ENCODE peak calls at places on chromosome 4, in four cellular contexts. E, J, F and C are unnamed samples.

GRCh38 chr4:95869961-95870500 is 30.1 kb downstream of the PDHA2 start:
- DNase-seq in E (no peak), F (peak; percentile 29), J (no peak), C (peak; percentile 82)

GRCh38 chr4:4771160-4771559 is 88.3 kb upstream of the MSX1 start:
- DNase-seq in J (no peak), E (no peak), F (no peak), C (no peak)

GRCh38 chr4:176883681-176884418 is 91.1 kb upstream of the VEGFC start:
- DNase-seq in J (no peak), E (peak; percentile 95), F (no peak), C (peak; percentile 95)

GRCh38 chr4:54840992-54841768 is 183.4 kb downstream of the KIT start:
- DNase-seq in F (peak; percentile 44), J (peak; percentile 7), E (no peak), C (no peak)

GRCh38 chr4:100299019-100299418 is 108.8 kb upstream of the DDIT4L start:
- DNase-seq in F (no peak), E (peak; percentile 95), J (peak; percentile 29), C (peak; percentile 93)

GRCh38 chr4:112766422-112766821 is 129.5 kb downstream of the LARP7 start:
- DNase-seq in F (peak; percentile 69), J (peak; percentile 51), E (peak; percentile 20), C (peak; percentile 33)

GRCh38 chr4:61231421-61231820 is 31.3 kb downstream of the ADGRL3 start:
- DNase-seq in E (no peak), F (no peak), J (no peak), C (no peak)

GRCh38 chr4:161186750-161187149 is 977.0 kb downstream of the FSTL5 start:
- DNase-seq in J (no peak), E (no peak), F (no peak), C (no peak)

GRCh38 chr4:1984406-1985191 is 24.2 kb downstream of the NELFA start:
- DNase-seq in J (no peak), E (no peak), F (no peak), C (no peak)